ENCODE peak calls at places on chromosomes 1 and 21, in four cellular contexts. U is K562, Z is A549, R is HepG2. O is an unnamed sample.

GRCh38 chr1:201226859-201227488 is 36.4 kb downstream of the IGFN1 start:
- DNase-seq in U (no peak), Z (no peak), R (no peak), O (no peak)

GRCh38 chr1:62177621-62178020 is 17.0 kb upstream of the L1TD1 start:
- DNase-seq in U (no peak), Z (no peak), R (no peak), O (no peak)

GRCh38 chr1:108082006-108082405 is 117.0 kb upstream of the VAV3 start:
- DNase-seq in U (no peak), Z (no peak), R (no peak), O (no peak)

GRCh38 chr21:39373634-39374033 is 24.7 kb upstream of the HMGN1 start:
- DNase-seq in U (peak), Z (peak), R (peak), O (no peak)

GRCh38 chr1:223230161-223230881 is 87.3 kb upstream of the TLR5 start:
- DNase-seq in U (no peak), Z (no peak), R (no peak), O (no peak)

GRCh38 chr1:196180847-196181593 is 427.2 kb downstream of the KCNT2 start:
- DNase-seq in U (peak), Z (peak), R (no peak), O (peak)

GRCh38 chr21:33587792-33588484 is 546 bp downstream of the DONSON start:
- DNase-seq in U (peak), Z (peak), R (no peak), O (no peak)

GRCh38 chr1:214325401-214325800 is 44.4 kb downstream of the SMYD2 start:
- DNase-seq in U (no peak), Z (no peak), R (no peak), O (no peak)

GRCh38 chr1:166868639-166869038 is 7.4 kb downstream of the TADA1 start:
- DNase-seq in U (no peak), Z (no peak), R (no peak), O (no peak)

GRCh38 chr21:44449473-44450363 is 5.6 kb upstream of the LRRC3 start:
- DNase-seq in U (no peak), Z (no peak), R (no peak), O (no peak)

GRCh38 chr1:246477634-246478033 is 29.4 kb downstream of the SMYD3 start:
- DNase-seq in U (no peak), Z (no peak), R (no peak), O (no peak)

GRCh38 chr1:28109639-28110038 is 21.2 kb upstream of the EYA3 start:
- DNase-seq in U (no peak), Z (no peak), R (no peak), O (no peak)

GRCh38 chr1:58465825-58466617 is 80.5 kb downstream of the OMA1 start:
- DNase-seq in U (no peak), Z (no peak), R (no peak), O (no peak)

GRCh38 chr21:26130249-26130896 is 40.2 kb downstream of the APP start:
- DNase-seq in U (no peak), Z (no peak), R (no peak), O (no peak)

GRCh38 chr1:154445040-154445472 is 39.9 kb downstream of the IL6R start:
- DNase-seq in U (no peak), Z (no peak), R (no peak), O (no peak)

GRCh38 chr1:213369465-213369864 is 318.4 kb downstream of the RPS6KC1 start:
- DNase-seq in U (no peak), Z (no peak), R (no peak), O (no peak)

GRCh38 chr1:241642593-241642944 is 2.4 kb upstream of the CHML start:
- DNase-seq in U (no peak), Z (no peak), R (no peak), O (no peak)

GRCh38 chr1:67213164-67213563 is 46.9 kb downstream of the IL23R start:
- DNase-seq in U (peak), Z (peak), R (peak), O (no peak)

GRCh38 chr1:243311809-243312208 is 56.0 kb downstream of the SDCCAG8 start:
- DNase-seq in U (no peak), Z (no peak), R (no peak), O (no peak)

GRCh38 chr21:37647781-37648180 is 268.5 kb downstream of the KCNJ6 start:
- DNase-seq in U (no peak), Z (no peak), R (no peak), O (no peak)

GRCh38 chr1:65317866-65318653 is 8.7 kb downstream of the DNAJC6 start:
- DNase-seq in U (peak), Z (no peak), R (no peak), O (no peak)

GRCh38 chr1:203969846-203970245 is 103.1 kb upstream of the SOX13 start:
- DNase-seq in U (no peak), Z (no peak), R (no peak), O (no peak)

GRCh38 chr1:47412437-47412836 is 3.6 kb upstream of the FOXE3 start:
- DNase-seq in U (no peak), Z (no peak), R (no peak), O (no peak)

GRCh38 chr1:94296018-94296417 is 58.6 kb upstream of the ARHGAP29 start:
- DNase-seq in U (no peak), Z (no peak), R (no peak), O (no peak)

GRCh38 chr1:186985889-186986491 is 157.2 kb downstream of the PLA2G4A start:
- DNase-seq in U (peak), Z (peak), R (peak), O (no peak)

GRCh38 chr1:214338212-214338611 is 57.3 kb downstream of the SMYD2 start:
- DNase-seq in U (no peak), Z (no peak), R (no peak), O (no peak)

DNA sequence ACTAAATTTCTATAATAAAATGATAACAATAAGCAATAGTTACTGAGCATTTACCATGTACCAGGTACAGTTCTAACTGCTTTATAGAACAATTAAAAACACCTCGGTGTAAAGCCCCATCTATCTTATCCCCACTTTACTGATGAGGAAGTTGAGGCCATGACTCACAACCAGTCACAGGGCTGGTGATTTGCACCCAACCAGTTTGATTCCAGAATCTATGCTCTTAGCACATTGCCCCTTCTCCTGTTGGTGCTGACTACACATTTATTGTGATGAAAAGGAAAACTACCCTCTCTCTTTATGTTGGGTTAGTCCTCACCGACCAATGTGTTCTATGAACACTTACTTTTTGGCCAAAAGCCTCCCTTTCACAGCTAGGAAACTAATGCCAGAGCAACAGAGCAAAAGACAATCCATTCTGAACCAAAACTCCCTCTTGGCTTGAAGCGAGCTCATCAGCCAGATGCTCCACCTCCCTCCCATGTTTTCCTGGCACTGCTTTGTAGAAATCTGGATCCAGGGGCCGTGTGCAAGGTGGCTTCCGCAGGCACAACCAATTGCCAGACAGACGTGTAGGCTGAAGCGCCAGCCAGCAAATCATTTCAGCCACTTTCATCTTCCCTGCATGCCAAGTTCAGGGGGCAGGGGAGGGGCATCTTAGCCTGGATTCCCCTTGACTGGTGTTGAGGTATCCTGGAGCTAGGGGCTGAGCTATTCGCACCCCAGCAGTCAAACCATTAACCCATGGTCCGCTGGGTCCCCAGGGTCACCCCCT is 32.0 kb upstream of the SLC30A1 start:
- DNase-seq in U (no peak), Z (peak), R (peak), O (no peak)
- TF ChIP-seq RNF2 in U (no peak), Z (no peak), R (no peak), O (no peak)

DNA sequence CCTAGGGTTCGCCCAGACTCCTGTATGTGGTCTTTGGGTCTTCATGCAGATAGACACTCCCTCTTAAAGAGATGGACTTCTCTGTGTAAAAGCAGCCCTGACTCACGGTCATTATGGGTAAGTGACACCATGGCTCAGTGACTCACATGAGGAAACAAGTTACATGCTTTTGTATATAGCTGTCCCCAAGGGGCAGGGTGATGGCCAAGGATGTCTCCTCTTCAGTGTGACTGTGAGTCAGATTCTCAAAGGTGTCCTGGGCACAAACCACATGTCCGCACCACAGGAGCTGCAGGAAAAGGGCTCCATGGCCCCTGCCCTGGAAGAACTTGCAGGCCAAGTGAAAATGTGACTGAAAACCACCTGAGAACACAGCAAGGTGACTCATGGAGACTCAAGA is 380.4 kb downstream of the NPHP4 start:
- DNase-seq in U (no peak), Z (no peak), R (no peak), O (no peak)
- TF ChIP-seq RNF2 in U (no peak), Z (no peak), R (no peak), O (no peak)

GRCh38 chr1:236502579-236502971 is 21.2 kb upstream of the LGALS8 start:
- DNase-seq in U (no peak), Z (peak), R (peak), O (no peak)
- TF ChIP-seq RNF2 in U (no peak), Z (no peak), R (no peak), O (no peak)

DNA sequence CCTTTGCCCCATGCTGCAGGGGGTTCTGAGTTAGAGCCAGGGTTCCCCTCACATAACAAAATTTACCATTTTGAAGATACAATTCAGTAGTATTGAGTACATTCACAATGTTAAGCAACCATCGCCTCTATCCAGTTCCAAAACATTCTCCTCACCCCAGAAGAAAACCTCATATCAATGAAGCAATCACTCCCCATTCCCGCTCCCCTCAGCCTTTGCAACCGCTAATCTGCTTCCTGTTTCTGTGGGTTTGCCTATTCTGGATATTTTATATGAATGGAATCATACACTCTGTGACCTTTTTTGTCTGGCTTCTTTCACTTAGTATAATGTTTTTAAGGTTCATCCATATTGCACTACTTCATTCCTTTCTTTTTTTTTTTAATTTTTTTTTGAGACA is 32.9 kb downstream of the SERINC2 start:
- DNase-seq in U (no peak), Z (no peak), R (no peak), O (no peak)
- TF ChIP-seq RNF2 in U (no peak), Z (no peak), R (no peak), O (no peak)

DNA sequence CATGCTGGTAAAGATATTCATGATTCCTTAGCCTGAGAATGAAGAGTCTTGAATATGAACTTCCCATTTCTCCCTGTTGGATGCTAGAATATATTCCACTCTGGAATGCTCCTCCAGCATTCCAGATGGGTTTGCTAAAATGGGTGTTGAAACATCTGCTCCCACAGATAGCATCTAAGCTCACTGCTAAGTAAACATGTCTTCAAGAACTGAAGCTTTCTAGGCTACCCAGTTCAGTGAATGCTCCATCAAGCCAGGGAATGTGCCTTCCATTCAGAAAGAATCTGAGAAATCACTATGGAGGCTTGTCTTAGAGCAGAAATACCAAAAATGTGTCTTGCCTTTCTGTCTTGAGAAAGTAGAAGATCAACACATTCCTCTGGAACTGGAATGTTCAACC is 81.1 kb downstream of the TNFSF18 start:
- DNase-seq in U (no peak), Z (peak), R (peak), O (no peak)
- TF ChIP-seq RNF2 in U (no peak), Z (no peak), R (no peak), O (no peak)

GRCh38 chr1:178954937-178955336 is 70.8 kb upstream of the FAM20B start:
- DNase-seq in U (no peak), Z (no peak), R (no peak), O (no peak)

GRCh38 chr1:178954291-178954690 is 71.4 kb upstream of the FAM20B start:
- DNase-seq in U (no peak), Z (no peak), R (no peak), O (no peak)

GRCh38 chr1:178953538-178954207 is 72.0 kb upstream of the FAM20B start:
- DNase-seq in U (no peak), Z (no peak), R (no peak), O (no peak)

GRCh38 chr1:178951600-178951999 is 74.1 kb upstream of the FAM20B start:
- DNase-seq in U (no peak), Z (no peak), R (no peak), O (no peak)

GRCh38 chr1:178953034-178953433 is 72.7 kb upstream of the FAM20B start:
- DNase-seq in U (no peak), Z (no peak), R (no peak), O (no peak)
- TF ChIP-seq RNF2 in U (no peak), Z (no peak), R (no peak), O (no peak)

DNA sequence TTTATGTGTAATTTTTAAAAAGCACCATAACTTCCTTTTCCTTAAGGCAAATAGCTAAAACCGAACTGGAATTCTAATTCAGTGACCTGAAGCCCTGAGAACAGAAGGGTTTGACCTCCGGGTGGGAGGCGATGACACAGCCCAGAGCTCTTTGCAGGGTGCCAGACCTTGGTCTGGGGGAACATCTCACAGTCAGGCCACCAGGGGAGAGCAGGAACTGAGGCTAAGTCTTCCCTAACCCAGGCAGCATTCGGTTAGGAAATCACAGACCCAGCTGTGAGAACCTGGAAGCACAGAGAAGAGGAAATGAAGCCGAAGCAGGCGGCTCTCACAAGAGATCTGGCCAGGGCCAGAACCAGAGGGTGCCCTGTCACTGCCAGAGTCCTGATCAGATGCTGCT is 444.8 kb downstream of the TTLL7 start:
- DNase-seq in U (no peak), Z (no peak), R (no peak), O (no peak)
- TF ChIP-seq RNF2 in U (no peak), Z (no peak), R (no peak), O (no peak)